ENCODE peak calls at places on chromosomes 2 and 18, in four cellular contexts. O is hepatic stellate cell; I is Calu3; L is CD8-positive, alpha-beta T cell. C is an unnamed sample.

GRCh38 chr2:62785810-62786593 is 80.5 kb downstream of the EHBP1 start:
- DNase-seq in O (no peak), I (no peak), L (no peak), C (no peak)

GRCh38 chr2:120780402-120780801 is 44.7 kb downstream of the GLI2 start:
- DNase-seq in O (no peak), I (no peak), L (no peak), C (no peak)

GRCh38 chr2:98464772-98465310 is 20.2 kb downstream of the INPP4A start:
- DNase-seq in O (no peak), I (no peak), L (no peak), C (no peak)

GRCh38 chr2:71886241-71886640 is 261.4 kb downstream of the CYP26B1 start:
- DNase-seq in O (no peak), I (no peak), L (no peak), C (no peak)

GRCh38 chr18:57048859-57049258 is 98.0 kb upstream of the BOD1L2 start:
- DNase-seq in O (no peak), I (no peak), L (no peak), C (no peak)

GRCh38 chr2:237118025-237118424 is 32.3 kb downstream of the COPS8 start:
- DNase-seq in O (no peak), I (no peak), L (no peak), C (no peak)

GRCh38 chr2:23495661-23496114 is 110.7 kb downstream of the KLHL29 start:
- DNase-seq in O (no peak), I (no peak), L (no peak), C (no peak)

GRCh38 chr2:96336873-96337272 is 1.3 kb downstream of the NCAPH start:
- DNase-seq in O (no peak), I (no peak), L (no peak), C (no peak)

GRCh38 chr2:29262681-29263260 is 147.6 kb downstream of the CLIP4 start:
- DNase-seq in O (no peak), I (no peak), L (no peak), C (no peak)

GRCh38 chr18:2948038-2948437 is 64.9 kb downstream of the LPIN2 start:
- DNase-seq in O (no peak), I (peak), L (no peak), C (no peak)

GRCh38 chr2:64601785-64602391 is 51.8 kb downstream of the SERTAD2 start:
- DNase-seq in O (no peak), I (no peak), L (no peak), C (no peak)

GRCh38 chr2:9342659-9343058 is 80.7 kb downstream of the ITGB1BP1 start:
- DNase-seq in O (no peak), I (no peak), L (no peak), C (no peak)

GRCh38 chr2:73938761-73939352 is 12.2 kb downstream of the DGUOK start:
- DNase-seq in O (peak), I (no peak), L (no peak), C (no peak)

GRCh38 chr2:26477911-26478253 is at the start of gene OTOF:
- DNase-seq in O (peak), I (no peak), L (no peak), C (no peak)

GRCh38 chr2:212364586-212364985 is 174.0 kb downstream of the ERBB4 start:
- DNase-seq in O (no peak), I (no peak), L (no peak), C (no peak)

GRCh38 chr2:101479810-101480209 is 4.9 kb upstream of the RFX8 start:
- DNase-seq in O (no peak), I (no peak), L (no peak), C (no peak)

GRCh38 chr18:79918089-79919011 is 33.1 kb downstream of the SLC66A2 start:
- DNase-seq in O (no peak), I (no peak), L (no peak), C (no peak)

GRCh38 chr2:88601302-88601701 is 26.0 kb downstream of the EIF2AK3 start:
- DNase-seq in O (no peak), I (no peak), L (no peak), C (no peak)

GRCh38 chr18:7608174-7608550 is 41.0 kb downstream of the PTPRM start:
- DNase-seq in O (peak), I (no peak), L (no peak), C (no peak)

GRCh38 chr2:112493858-112494648 is 12.1 kb downstream of the TTL start:
- DNase-seq in O (peak), I (peak), L (no peak), C (no peak)

GRCh38 chr2:15768142-15769088 is 171.9 kb upstream of the MYCN start:
- DNase-seq in O (no peak), I (no peak), L (no peak), C (no peak)

GRCh38 chr18:9441061-9441460 is 34.3 kb upstream of the RALBP1 start:
- DNase-seq in O (no peak), I (no peak), L (no peak), C (no peak)

GRCh38 chr2:146444987-146445386 is 1399.8 kb upstream of the ACVR2A start:
- DNase-seq in O (no peak), I (no peak), L (no peak), C (no peak)

GRCh38 chr2:145569108-145569507 is 1049.2 kb upstream of the ZEB2 start:
- DNase-seq in O (no peak), I (no peak), L (no peak), C (no peak)

GRCh38 chr18:62490967-62491366 is 31.9 kb upstream of the ZCCHC2 start:
- DNase-seq in O (no peak), I (no peak), L (no peak), C (no peak)